ENCODE peak calls at places on chromosome 17, in six cellular contexts. Z, R, J, F, T and E are unnamed samples.

GRCh38 chr17:43878260-43879082 is 28.9 kb downstream of the MPP2 start:
- DNase-seq in T (peak; percentile 73), R (peak; percentile 89), F (peak; percentile 69), J (peak; percentile 43), Z (peak; percentile 79), E (peak; percentile 78)

GRCh38 chr17:3956983-3957382 is 7.3 kb downstream of the ATP2A3 start:
- DNase-seq in Z (no peak), T (no peak), J (no peak), F (no peak), R (no peak), E (no peak)

GRCh38 chr17:7191571-7192270 is 12.6 kb upstream of the ASGR1 start:
- DNase-seq in Z (peak; percentile 66), T (no peak), F (peak; percentile 66), J (peak; percentile 22), R (peak; percentile 31), E (no peak)

GRCh38 chr17:35668807-35669206 is 62.6 kb upstream of the RASL10B start:
- DNase-seq in Z (no peak), F (no peak), T (no peak), J (no peak), R (peak; percentile 57), E (no peak)

GRCh38 chr17:81967244-81967532 is 6.2 kb upstream of the NOTUM start:
- DNase-seq in T (no peak), J (no peak), R (no peak), Z (no peak), F (no peak), E (no peak)

GRCh38 chr17:53092072-53092471 is 730.7 kb upstream of the KIF2B start:
- DNase-seq in J (peak; percentile 91), Z (no peak), T (no peak), R (no peak), F (no peak), E (no peak)

GRCh38 chr17:48244814-48245213 is 137.2 kb downstream of the SNX11 start:
- DNase-seq in J (no peak), R (no peak), Z (no peak), T (peak; percentile 84), F (no peak), E (no peak)

GRCh38 chr17:67830440-67830839 is 5.1 kb downstream of the BPTF start:
- DNase-seq in T (no peak), Z (no peak), J (no peak), F (no peak), R (no peak), E (no peak)

GRCh38 chr17:7261377-7262191 is 694 bp downstream of the CLDN7 start:
- DNase-seq in R (no peak), T (no peak), J (no peak), F (no peak), Z (no peak), E (no peak)

GRCh38 chr17:53039981-53040380 is 782.7 kb upstream of the KIF2B start:
- DNase-seq in J (no peak), F (no peak), R (no peak), Z (no peak), T (no peak), E (no peak)

GRCh38 chr17:78925234-78925633 is at the start of gene TIMP2:
- DNase-seq in T (no peak), Z (peak; percentile 93), F (peak; percentile 94), J (peak; percentile 88), R (peak; percentile 83), E (peak; percentile 90)

GRCh38 chr17:49707246-49707607 is 537 bp downstream of the SLC35B1 start:
- DNase-seq in R (no peak), T (peak; percentile 20), J (peak; percentile 27), F (no peak), Z (no peak), E (no peak)

GRCh38 chr17:19904412-19904811 is 36.7 kb upstream of the ULK2 start:
- DNase-seq in Z (no peak), T (no peak), F (no peak), R (peak; percentile 60), J (no peak), E (no peak)

GRCh38 chr17:81512984-81513668 is 527 bp upstream of the ACTG1 start:
- DNase-seq in J (peak; percentile 60), R (peak; percentile 43), T (no peak), F (peak; percentile 80), Z (no peak), E (peak; percentile 59)

GRCh38 chr17:66625321-66625767 is 209.6 kb upstream of the CACNG5 start:
- DNase-seq in F (no peak), Z (no peak), J (peak; percentile 17), R (peak; percentile 49), T (no peak), E (no peak)

GRCh38 chr17:43940630-43941029 is 1.6 kb downstream of the PPY start:
- DNase-seq in J (peak; percentile 24), R (peak; percentile 35), T (no peak), Z (peak; percentile 84), F (peak; percentile 61), E (no peak)

GRCh38 chr17:56867948-56868376 is 34.0 kb downstream of the DGKE start:
- DNase-seq in F (no peak), T (no peak), R (peak; percentile 67), J (no peak), Z (no peak), E (no peak)

GRCh38 chr17:8757189-8757588 is 1.2 kb downstream of the SPDYE4 start:
- DNase-seq in Z (no peak), T (no peak), R (no peak), J (no peak), F (no peak), E (no peak)

GRCh38 chr17:348692-349425 is 3.7 kb downstream of the RPH3AL start:
- DNase-seq in Z (no peak), R (no peak), T (no peak), F (peak; percentile 53), J (no peak), E (no peak)
- H3K4me1 ChIP-seq in Z (no peaks in the 10 kb centered on the region), R (peaks cover 2% of the 10 kb centered on the region), T (peaks cover 23% of the 10 kb centered on the region), F (peaks cover 30% of the 10 kb centered on the region), J (no peaks in the 10 kb centered on the region), E (peaks cover 60% of the 10 kb centered on the region)

DNA sequence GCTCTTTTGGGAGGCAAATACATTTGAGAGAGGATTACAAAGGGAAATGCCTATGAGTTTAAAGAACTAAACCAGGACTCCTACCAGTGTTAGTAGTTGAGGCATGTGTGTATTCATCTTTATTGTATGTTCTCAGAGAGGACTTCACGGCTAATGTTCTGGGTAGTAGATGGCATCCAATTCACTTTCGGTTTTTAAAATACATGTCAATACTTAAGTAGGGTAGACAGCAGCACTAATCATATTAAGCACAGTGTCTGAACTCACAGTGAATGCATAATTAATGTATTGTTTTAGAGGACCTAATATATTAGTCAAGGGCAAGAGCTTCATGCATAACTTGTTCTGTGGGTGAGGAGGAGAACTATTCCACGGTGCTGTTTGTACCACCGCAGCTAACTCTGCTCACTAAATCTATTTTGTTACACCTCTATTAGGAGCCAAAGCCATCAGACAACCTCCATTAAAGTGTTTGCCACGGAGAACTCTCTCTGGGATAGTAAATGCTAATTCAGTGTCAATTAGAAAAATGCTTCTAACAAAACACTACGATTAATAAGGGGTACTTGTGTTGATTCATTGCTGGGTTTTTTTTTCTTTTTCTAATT is 56.3 kb downstream of the COX10 start:
- DNase-seq in J (no peak), T (no peak), Z (no peak), F (no peak), R (no peak), E (no peak)
- H3K4me1 ChIP-seq in J (peaks cover 17% of the 10 kb centered on the region), T (no peaks in the 10 kb centered on the region), Z (no peaks in the 10 kb centered on the region), F (no peaks in the 10 kb centered on the region), R (no peaks in the 10 kb centered on the region), E (peaks cover 14% of the 10 kb centered on the region)

GRCh38 chr17:77462553-77463497 is 322.1 kb downstream of the SEC14L1 start:
- DNase-seq in F (no peak), J (peak; percentile 1), T (no peak), R (no peak), Z (no peak), E (no peak)
- H3K4me1 ChIP-seq in F (peaks cover 41% of the 10 kb centered on the region), J (peaks cover 15% of the 10 kb centered on the region), T (no peaks in the 10 kb centered on the region), R (peaks cover 40% of the 10 kb centered on the region), Z (no peaks in the 10 kb centered on the region), E (peaks cover 51% of the 10 kb centered on the region)

GRCh38 chr17:29168079-29168758 is 12.0 kb downstream of the MYO18A start:
- DNase-seq in J (no peak), T (peak; percentile 52), Z (no peak), R (no peak), F (no peak), E (no peak)
- H3K4me1 ChIP-seq in J (no peaks in the 10 kb centered on the region), T (peaks cover 17% of the 10 kb centered on the region), Z (peaks cover 2% of the 10 kb centered on the region), R (peaks cover 9% of the 10 kb centered on the region), F (peaks cover 7% of the 10 kb centered on the region), E (peaks cover 22% of the 10 kb centered on the region)

GRCh38 chr17:38870259-38871165 is 654 bp downstream of the LASP1 start:
- DNase-seq in T (peak; percentile 43), Z (peak; percentile 52), F (peak; percentile 84), J (peak; percentile 75), R (peak; percentile 42), E (peak; percentile 76)
- H3K4me1 ChIP-seq in T (peaks cover 53% of the 10 kb centered on the region), Z (peaks cover 9% of the 10 kb centered on the region), F (peaks cover 42% of the 10 kb centered on the region), J (peaks cover 11% of the 10 kb centered on the region), R (peaks cover 39% of the 10 kb centered on the region), E (peaks cover 46% of the 10 kb centered on the region)

DNA sequence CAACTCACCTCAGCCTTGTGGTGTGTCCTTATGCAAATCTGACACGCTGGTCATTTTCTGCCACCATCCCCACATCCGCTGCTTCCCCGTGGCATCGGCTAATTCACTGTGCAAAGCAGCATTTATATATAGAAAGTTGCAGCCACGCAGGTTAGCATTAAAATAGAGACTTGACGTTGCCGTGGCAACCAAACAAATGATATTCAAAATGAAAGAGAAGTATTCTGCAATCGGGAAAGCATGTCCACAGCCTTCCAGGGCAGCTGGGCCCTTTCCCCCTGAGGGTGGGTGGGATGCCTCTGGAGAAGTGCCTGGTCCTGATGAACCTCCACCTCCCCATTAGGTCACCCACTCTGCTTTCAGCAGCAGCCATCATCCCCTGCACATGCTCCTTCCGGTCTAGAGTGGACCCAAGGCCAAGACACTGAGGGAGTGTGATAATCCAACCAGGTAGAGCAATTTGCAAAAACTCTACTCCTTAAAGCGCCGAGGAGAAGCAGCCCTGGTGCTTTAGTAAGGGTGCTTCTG is 138.7 kb downstream of the GAS7 start:
- DNase-seq in T (no peak), J (peak; percentile 52), Z (no peak), R (peak; percentile 15), F (peak; percentile 81), E (peak; percentile 60)
- H3K4me1 ChIP-seq in T (no peaks in the 10 kb centered on the region), J (peaks cover 10% of the 10 kb centered on the region), Z (no peaks in the 10 kb centered on the region), R (no peaks in the 10 kb centered on the region), F (no peaks in the 10 kb centered on the region), E (peaks cover 43% of the 10 kb centered on the region)

GRCh38 chr17:45073414-45074070 is 12.4 kb downstream of the NMT1 start:
- DNase-seq in F (no peak), J (no peak), R (peak; percentile 97), Z (no peak), T (no peak), E (no peak)
- H3K4me1 ChIP-seq in F (no peaks in the 10 kb centered on the region), J (no peaks in the 10 kb centered on the region), R (peaks cover 14% of the 10 kb centered on the region), Z (peaks cover 3% of the 10 kb centered on the region), T (peaks cover 4% of the 10 kb centered on the region), E (peaks cover 45% of the 10 kb centered on the region)

DNA sequence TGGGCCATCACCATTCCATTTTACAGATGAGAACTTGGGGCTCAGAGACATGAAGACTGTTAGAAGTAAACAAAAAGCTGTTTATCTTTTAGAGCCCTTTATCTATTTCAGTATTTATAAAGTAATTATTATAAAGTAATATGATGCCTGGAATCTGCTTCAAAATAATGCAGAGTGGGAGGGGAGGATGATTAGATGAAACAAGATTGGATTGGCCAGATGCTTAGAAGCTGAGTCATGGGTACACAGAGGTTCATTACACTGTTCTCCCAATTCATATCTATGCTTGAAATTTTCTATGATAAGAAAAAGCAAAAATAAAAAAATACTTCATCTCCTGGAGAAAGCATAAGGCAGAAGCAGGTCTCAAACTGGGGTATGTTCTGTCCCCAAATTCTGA is 29.4 kb downstream of the TOM1L2 start:
- DNase-seq in Z (no peak), F (no peak), T (peak; percentile 73), J (no peak), R (peak; percentile 62), E (no peak)
- H3K4me1 ChIP-seq in Z (peaks cover 31% of the 10 kb centered on the region), F (peaks cover 38% of the 10 kb centered on the region), T (peaks cover 61% of the 10 kb centered on the region), J (peaks cover 18% of the 10 kb centered on the region), R (peaks cover 41% of the 10 kb centered on the region), E (peaks cover 88% of the 10 kb centered on the region)